ENCODE peak calls at places on chromosome 10, in five cellular contexts. V is GM23338; M is DND-41; Z is effector memory CD4-positive, alpha-beta T cell; C is SJSA1. I is an unnamed sample.

GRCh38 chr10:29525762-29526161 is 109.0 kb downstream of the SVIL start:
- DNase-seq in V (no peak), C (no peak), M (no peak), Z (no peak), I (no peak)

GRCh38 chr10:5404188-5405041 is at the start of gene TUBAL3:
- DNase-seq in C (no peak), M (no peak), V (no peak), Z (no peak), I (no peak)

GRCh38 chr10:104256335-104257080 is 1.8 kb downstream of the GSTO1 start:
- DNase-seq in V (no peak), M (peak; percentile 32), C (no peak), Z (no peak), I (no peak)

GRCh38 chr10:17109475-17110207 is 20.0 kb downstream of the CUBN start:
- DNase-seq in Z (no peak), V (no peak), M (no peak), C (peak; percentile 31), I (no peak)

GRCh38 chr10:124959564-124959963 is 17.6 kb downstream of the ZRANB1 start:
- DNase-seq in Z (no peak), C (no peak), M (no peak), V (peak; percentile 27), I (no peak)

GRCh38 chr10:59580257-59580863 is 129.3 kb downstream of the SLC16A9 start:
- DNase-seq in V (peak; percentile 60), C (no peak), Z (no peak), M (no peak), I (no peak)

GRCh38 chr10:110701618-110701971 is 57.5 kb downstream of the RBM20 start:
- DNase-seq in C (no peak), Z (no peak), M (no peak), V (no peak), I (no peak)

GRCh38 chr10:128047337-128047736 is 78.9 kb downstream of the MKI67 start:
- DNase-seq in V (peak; percentile 71), M (peak; percentile 90), C (no peak), Z (peak; percentile 77), I (peak; percentile 87)

GRCh38 chr10:130137077-130137448 is 872 bp downstream of the GLRX3 start:
- DNase-seq in M (no peak), V (no peak), C (peak; percentile 28), Z (no peak), I (no peak)

DNA sequence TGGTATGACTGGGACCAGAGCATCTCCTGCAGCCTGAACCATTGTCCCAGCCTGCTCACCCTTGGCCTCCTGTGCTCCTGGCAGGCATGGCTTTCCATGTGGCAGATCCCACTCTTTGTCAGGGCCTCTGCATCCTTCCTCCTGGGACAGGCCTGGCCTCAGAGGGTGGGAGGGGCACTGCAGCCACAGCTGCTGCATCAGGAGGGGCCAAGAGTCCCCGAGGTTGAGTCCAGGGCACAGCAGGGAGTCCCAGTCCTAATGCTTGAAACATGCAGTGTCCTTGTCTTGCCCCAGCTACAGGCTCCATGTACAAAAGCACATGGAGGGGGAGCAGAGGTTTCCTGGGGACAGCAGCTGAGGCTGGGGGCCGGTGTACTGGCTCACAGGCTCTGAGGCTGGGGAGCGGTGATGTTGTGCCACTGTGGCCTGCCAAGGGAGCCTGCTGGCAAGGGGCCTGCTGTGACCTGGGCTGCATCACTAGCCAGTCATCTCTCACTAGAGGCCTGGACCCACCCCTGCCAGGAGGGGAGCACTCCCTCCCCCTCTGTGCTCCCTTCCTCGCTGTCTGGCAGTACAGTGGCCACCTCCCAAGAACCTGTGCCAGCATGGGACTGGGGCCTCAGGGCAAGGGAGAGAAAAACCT is 144.8 kb downstream of the ZNF248 start:
- DNase-seq in V (no peak), M (no peak), C (no peak), Z (no peak), I (no peak)
- H3K27ac ChIP-seq in V (no peak overlapping the region), M (no peak overlapping the region), C (no peak overlapping the region), Z (no peak overlapping the region), I (no peak overlapping the region)

DNA sequence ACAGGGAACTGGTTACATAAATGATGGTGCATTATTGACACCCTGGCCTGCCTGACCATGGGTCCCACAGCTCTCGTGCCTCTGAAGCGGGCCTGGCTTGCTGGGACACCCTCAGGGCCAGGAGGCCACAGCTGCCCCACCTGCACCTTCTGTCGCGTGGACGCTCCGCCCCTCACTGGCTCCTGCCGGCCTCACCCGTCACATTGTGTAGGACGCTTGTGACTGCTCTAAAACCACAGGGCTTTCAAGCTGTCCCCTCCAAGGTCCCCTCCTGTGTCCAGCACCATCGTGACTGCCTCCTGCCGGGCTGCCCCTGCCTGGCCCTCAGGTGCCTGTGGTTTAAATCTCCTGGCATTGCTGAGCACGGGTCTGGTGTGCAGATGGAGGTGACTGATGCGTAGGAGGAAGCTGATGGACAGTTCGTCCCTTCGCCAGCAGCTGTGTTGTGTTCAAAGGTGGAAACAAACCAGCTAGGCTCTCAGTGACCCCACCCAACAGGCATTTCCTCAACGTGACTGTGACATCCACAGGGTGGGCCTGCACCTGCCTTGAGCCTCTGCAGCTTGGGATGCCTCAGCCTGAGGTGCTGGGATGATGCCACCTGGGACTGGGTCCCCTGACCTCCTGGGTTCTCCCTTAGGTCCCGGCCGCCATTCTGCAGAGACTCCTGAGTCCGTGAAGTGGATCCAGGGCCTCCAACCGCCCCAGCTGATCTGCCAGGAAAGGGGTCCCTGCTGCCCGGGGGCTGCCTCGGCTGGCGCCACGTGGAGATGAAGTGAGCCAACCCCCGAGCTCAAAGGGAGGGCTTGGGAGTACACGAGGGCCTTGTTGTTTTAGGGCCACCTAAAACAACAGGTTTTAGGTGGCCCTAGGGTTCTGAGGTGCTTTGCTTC is 148.5 kb downstream of the WDR37 start:
- DNase-seq in C (no peak), M (no peak), V (no peak), Z (no peak), I (no peak)
- H3K27ac ChIP-seq in C (no peak overlapping the region), M (no peak overlapping the region), V (no peak overlapping the region), Z (no peak overlapping the region), I (no peak overlapping the region)

GRCh38 chr10:122323941-122324675 is 50.4 kb upstream of the PLEKHA1 start:
- DNase-seq in V (no peak), Z (no peak), M (no peak), C (no peak), I (no peak)
- H3K27ac ChIP-seq in V (no peak overlapping the region), Z (no peak overlapping the region), M (no peak overlapping the region), C (no peak overlapping the region), I (no peak overlapping the region)

GRCh38 chr10:14118953-14119352 is 211.8 kb downstream of the FRMD4A start:
- DNase-seq in C (no peak), Z (no peak), M (no peak), V (no peak), I (no peak)

GRCh38 chr10:14116021-14116420 is 214.7 kb downstream of the FRMD4A start:
- DNase-seq in Z (no peak), M (no peak), V (no peak), C (no peak), I (no peak)

GRCh38 chr10:14116837-14117236 is 213.9 kb downstream of the FRMD4A start:
- DNase-seq in Z (no peak), V (no peak), M (no peak), C (no peak), I (no peak)

DNA sequence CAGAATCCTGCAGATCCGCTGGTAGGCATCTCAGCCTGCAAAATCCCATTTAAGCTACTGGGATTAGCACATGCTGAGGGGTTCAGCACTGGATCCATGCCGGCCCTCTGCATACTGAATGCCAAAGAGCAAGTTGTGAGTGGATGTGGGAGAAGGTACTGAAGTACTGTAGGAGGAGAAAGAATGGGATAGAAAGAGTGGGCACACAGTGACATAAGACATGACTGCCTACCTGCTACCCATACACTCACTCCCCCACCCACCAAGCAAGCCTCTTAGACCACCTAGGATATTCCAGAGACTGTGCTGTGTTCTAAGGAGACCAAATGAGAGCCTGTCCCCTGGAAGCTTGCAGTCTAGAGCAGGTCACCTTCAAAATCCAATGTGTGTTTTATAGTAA is 215.9 kb downstream of the FRMD4A start:
- DNase-seq in C (no peak), Z (no peak), V (no peak), M (no peak), I (no peak)
- H3K27ac ChIP-seq in C (no peak overlapping the region), Z (no peak overlapping the region), V (no peak overlapping the region), M (no peak overlapping the region), I (no peak overlapping the region)

GRCh38 chr10:62054408-62054807 is 152.9 kb downstream of the ARID5B start:
- DNase-seq in C (no peak), M (no peak), Z (no peak), V (no peak), I (no peak)
- H3K27ac ChIP-seq in C (no peak overlapping the region), M (no peak overlapping the region), Z (peak overlapping the region; percentile 58), V (no peak overlapping the region), I (no peak overlapping the region)

GRCh38 chr10:62057359-62057758 is 155.9 kb downstream of the ARID5B start:
- DNase-seq in C (no peak), M (no peak), V (no peak), Z (no peak), I (no peak)

GRCh38 chr10:62057872-62058271 is 156.4 kb downstream of the ARID5B start:
- DNase-seq in M (no peak), Z (no peak), V (no peak), C (no peak), I (no peak)

GRCh38 chr10:62058896-62059423 is 157.5 kb downstream of the ARID5B start:
- DNase-seq in M (no peak), V (no peak), Z (no peak), C (no peak), I (no peak)

GRCh38 chr10:62059424-62059913 is 158.0 kb downstream of the ARID5B start:
- DNase-seq in Z (no peak), C (no peak), V (no peak), M (no peak), I (no peak)

DNA sequence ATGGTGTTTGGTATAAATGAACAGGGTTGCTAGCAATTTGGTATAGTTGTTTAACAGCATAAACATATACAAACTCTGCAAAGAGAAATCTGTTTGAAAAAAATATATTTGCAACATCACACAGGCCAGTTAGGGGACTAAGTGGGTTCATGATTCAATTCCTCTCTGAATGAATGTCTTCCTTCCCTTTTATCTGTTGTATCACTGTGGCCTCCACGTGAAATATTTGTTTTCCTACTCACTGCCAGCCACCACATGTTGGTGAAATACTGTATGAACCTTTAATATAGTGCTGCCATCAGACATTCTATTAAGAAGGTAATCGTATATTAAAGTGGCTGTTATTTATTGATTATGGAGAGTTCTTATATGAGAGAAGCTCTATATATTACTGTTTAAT is 157.0 kb downstream of the ARID5B start:
- DNase-seq in M (no peak), Z (no peak), C (no peak), V (no peak), I (no peak)
- H3K27ac ChIP-seq in M (no peak overlapping the region), Z (no peak overlapping the region), C (no peak overlapping the region), V (no peak overlapping the region), I (no peak overlapping the region)

GRCh38 chr10:23439452-23439919 is 611 bp downstream of the OTUD1 start:
- DNase-seq in Z (peak; percentile 10), C (no peak), V (peak; percentile 28), M (no peak), I (peak; percentile 34)

GRCh38 chr10:23439920-23440875 is 1.3 kb downstream of the OTUD1 start:
- DNase-seq in Z (no peak), C (peak; percentile 41), V (peak; percentile 50), M (no peak), I (peak; percentile 41)

GRCh38 chr10:23438547-23439451 is at the start of gene OTUD1:
- DNase-seq in V (peak; percentile 96), M (peak; percentile 90), C (peak; percentile 78), Z (peak; percentile 89), I (peak; percentile 96)

GRCh38 chr10:23435378-23435777 is 3.5 kb upstream of the OTUD1 start:
- DNase-seq in V (no peak), Z (no peak), C (no peak), M (no peak), I (no peak)

GRCh38 chr10:23437987-23438546 is 808 bp upstream of the OTUD1 start:
- DNase-seq in M (no peak), V (no peak), C (no peak), Z (no peak), I (no peak)
- H3K27ac ChIP-seq in M (peak overlapping the region; percentile 71), V (peak overlapping the region; percentile 64), C (peak overlapping the region; percentile 75), Z (peak overlapping the region; percentile 69), I (no peak overlapping the region)

I was measured in OCI-LY7.